ENCODE peak calls at places on chromosomes 7 and 10, in six cellular contexts. D, T, R, A, K and M are unnamed samples.

GRCh38 chr10:126387931-126388911 is at the start of gene ADAM12:
- DNase-seq in R (no peak), K (no peak), T (peak; percentile 68), A (peak; percentile 29), D (peak; percentile 78), M (peak; percentile 45)

GRCh38 chr7:101021703-101022102 is 1.8 kb downstream of the MUC17 start:
- DNase-seq in K (no peak), A (no peak), T (no peak), D (no peak), R (no peak), M (no peak)

GRCh38 chr7:2809903-2810628 is 34.0 kb downstream of the GNA12 start:
- DNase-seq in A (no peak), D (peak; percentile 34), T (peak; percentile 33), K (no peak), R (no peak), M (no peak)

GRCh38 chr7:9349625-9350024 is 916.2 kb downstream of the NXPH1 start:
- DNase-seq in R (no peak), T (no peak), D (no peak), A (no peak), K (no peak), M (no peak)

GRCh38 chr10:34979938-34980337 is 110.2 kb downstream of the CUL2 start:
- DNase-seq in D (no peak), K (no peak), R (no peak), A (no peak), T (no peak), M (no peak)

GRCh38 chr7:40583653-40584424 is 449.0 kb downstream of the SUGCT start:
- DNase-seq in T (no peak), R (no peak), K (no peak), D (no peak), A (peak; percentile 10), M (no peak)

GRCh38 chr10:79090134-79090803 is 21.5 kb downstream of the ZMIZ1 start:
- DNase-seq in K (no peak), R (no peak), D (no peak), A (no peak), T (peak; percentile 57), M (peak; percentile 64)

GRCh38 chr10:29681700-29682444 is 47.1 kb upstream of the SVIL start:
- DNase-seq in R (peak; percentile 51), A (no peak), D (no peak), T (no peak), K (peak; percentile 88), M (no peak)

GRCh38 chr7:55248526-55248925 is 116.6 kb upstream of the LANCL2 start:
- DNase-seq in K (no peak), T (no peak), A (no peak), D (no peak), R (no peak), M (no peak)

GRCh38 chr10:5560844-5561703 is 36.3 kb downstream of the CALML3 start:
- DNase-seq in A (no peak), T (no peak), D (peak; percentile 33), R (no peak), K (peak; percentile 64), M (no peak)

GRCh38 chr7:112876877-112877276 is 86.7 kb upstream of the TMEM168 start:
- DNase-seq in A (no peak), T (peak; percentile 7), K (no peak), R (no peak), D (no peak), M (no peak)

GRCh38 chr10:91596821-91597396 is 36.0 kb downstream of the PPP1R3C start:
- DNase-seq in A (no peak), T (peak; percentile 85), D (no peak), K (no peak), R (no peak), M (no peak)

GRCh38 chr7:41956712-41957111 is 253.8 kb upstream of the INHBA start:
- DNase-seq in K (no peak), D (no peak), T (no peak), R (no peak), A (no peak), M (no peak)

DNA sequence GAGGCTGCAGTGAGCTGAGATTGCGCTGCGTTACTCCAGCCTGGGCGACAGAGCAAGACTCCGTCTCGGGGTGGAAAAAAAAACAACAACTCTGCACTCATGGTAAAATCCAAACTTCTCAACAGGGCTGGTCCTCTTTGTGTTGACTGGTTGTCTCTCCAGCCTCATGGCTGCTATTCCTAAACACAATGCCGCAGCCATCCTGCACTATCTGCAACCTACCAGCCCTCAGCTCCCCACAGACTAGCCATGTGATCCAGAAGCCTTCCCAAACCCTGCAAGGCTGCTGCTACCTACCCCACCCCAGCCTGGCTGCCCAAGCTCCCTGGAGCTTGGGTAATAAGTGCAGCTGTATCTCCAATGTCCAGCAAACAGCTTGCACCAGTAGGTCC is 11.7 kb downstream of the ZYX start:
- DNase-seq in K (no peak), T (no peak), R (no peak), D (peak; percentile 50), A (no peak), M (no peak)
- H3K4me1 ChIP-seq in K (peaks cover 22% of the 10 kb centered on the region), T (peaks cover 40% of the 10 kb centered on the region), R (peaks cover 6% of the 10 kb centered on the region), D (no peaks in the 10 kb centered on the region), A (peaks cover 47% of the 10 kb centered on the region), M (peaks cover 6% of the 10 kb centered on the region)

DNA sequence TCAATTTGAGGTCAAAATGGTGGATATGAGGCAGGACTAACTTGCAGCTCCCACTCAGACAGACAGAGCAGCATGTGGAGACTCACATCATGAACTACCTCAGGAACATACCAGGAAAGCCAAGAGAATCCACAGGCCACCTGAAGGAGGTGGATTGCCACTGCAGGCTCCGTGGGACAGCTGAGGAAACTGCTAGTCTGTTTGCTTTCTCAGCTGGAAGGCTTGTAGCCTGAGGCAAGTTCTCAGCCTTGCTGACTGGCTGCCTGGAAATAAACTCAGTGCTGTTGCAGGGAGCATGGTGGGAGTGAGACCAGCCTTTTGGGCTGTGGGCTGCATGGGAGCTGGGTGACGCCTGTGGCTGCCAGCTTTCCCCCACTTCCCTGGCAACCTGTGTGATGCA is 202.9 kb downstream of the ZNF248 start:
- DNase-seq in T (no peak), R (no peak), K (no peak), A (no peak), D (no peak), M (no peak)
- H3K9me3 ChIP-seq in T (peaks cover 19% of the 10 kb centered on the region), R (no peaks in the 10 kb centered on the region), K (peaks cover 80% of the 10 kb centered on the region), A (peaks cover 44% of the 10 kb centered on the region), D (peaks cover 85% of the 10 kb centered on the region), M (no peaks in the 10 kb centered on the region)

GRCh38 chr10:22651276-22651980 is 63.0 kb downstream of the PIP4K2A start:
- DNase-seq in K (peak; percentile 87), D (no peak), T (no peak), A (no peak), R (no peak), M (no peak)

GRCh38 chr10:22648547-22648961 is 65.8 kb downstream of the PIP4K2A start:
- DNase-seq in R (no peak), D (no peak), A (no peak), T (peak; percentile 46), K (no peak), M (no peak)

GRCh38 chr10:22647244-22647643 is 67.1 kb downstream of the PIP4K2A start:
- DNase-seq in T (no peak), R (no peak), A (no peak), K (no peak), D (no peak), M (no peak)

GRCh38 chr10:22649390-22649841 is 65.0 kb downstream of the PIP4K2A start:
- DNase-seq in D (no peak), R (no peak), T (no peak), A (no peak), K (no peak), M (no peak)

GRCh38 chr10:22649977-22650376 is 64.4 kb downstream of the PIP4K2A start:
- DNase-seq in R (no peak), D (no peak), K (no peak), T (no peak), A (no peak), M (no peak)
- H3K4me1 ChIP-seq in R (peaks cover 98% of the 10 kb centered on the region), D (peaks cover 6% of the 10 kb centered on the region), K (peaks cover 93% of the 10 kb centered on the region), T (peaks cover 15% of the 10 kb centered on the region), A (peaks cover 44% of the 10 kb centered on the region), M (peaks cover 15% of the 10 kb centered on the region)

DNA sequence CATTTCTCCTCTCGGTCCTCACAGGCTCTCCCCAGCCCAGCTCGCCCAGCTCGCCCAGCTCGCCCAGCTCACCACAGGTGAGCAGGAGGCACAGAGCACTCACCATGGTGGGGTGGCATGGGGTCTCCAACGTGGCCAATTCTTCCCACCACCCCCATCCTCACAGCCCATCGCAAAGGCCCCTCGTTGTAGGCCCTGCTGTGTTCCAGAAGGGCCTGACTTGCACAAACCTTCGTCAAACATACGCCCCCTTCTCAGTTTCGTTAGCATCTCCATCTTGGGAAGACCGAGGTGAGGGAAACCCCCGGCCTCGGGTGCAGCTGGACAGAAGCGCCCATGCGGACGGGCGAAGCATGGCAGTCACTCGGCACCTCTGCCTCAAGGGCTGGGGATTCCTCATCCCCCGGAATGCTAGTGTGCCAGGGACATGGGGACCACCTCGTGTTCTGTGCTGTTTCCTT is 304.6 kb downstream of the TNS3 start:
- DNase-seq in D (no peak), R (no peak), A (no peak), T (no peak), K (no peak), M (no peak)
- H3K9me3 ChIP-seq in D (no peaks in the 10 kb centered on the region), R (no peaks in the 10 kb centered on the region), A (no peaks in the 10 kb centered on the region), T (no peaks in the 10 kb centered on the region), K (no peaks in the 10 kb centered on the region), M (no peaks in the 10 kb centered on the region)